ENCODE peak calls at places on chromosomes 6 and 20, in eight cellular contexts. W is glutamatergic neuron; E is WTC11; J is activated naive CD4-positive, alpha-beta T cell treated with anti-CD3 and anti-CD28 coated beads, Interleukin-2, amount 50 U/mL, for 72 hours; A is putamen; O is endothelial cell; L is HFF-Myc; B is DMS53. N is an unnamed sample.

GRCh38 chr20:34037121-34037520 is 43.4 kb downstream of the RALY start:
- DNase-seq in W (no peak), E (no peak), J (peak), A (no peak), O (no peak), L (no peak), B (no peak), N (no peak)

GRCh38 chr20:50628326-50628725 is 63.0 kb downstream of the RIPOR3 start:
- DNase-seq in W (peak), E (no peak), J (no peak), A (no peak), O (no peak), L (no peak), B (peak), N (no peak)

GRCh38 chr6:12355354-12355753 is 65.2 kb downstream of the EDN1 start:
- DNase-seq in W (no peak), E (no peak), J (no peak), A (no peak), O (no peak), L (no peak), B (no peak), N (no peak)

GRCh38 chr6:144143878-144144277 is 6.4 kb upstream of the STX11 start:
- DNase-seq in W (no peak), E (no peak), J (no peak), A (no peak), O (no peak), L (no peak), B (peak), N (no peak)

GRCh38 chr20:10239954-10240353 is 21.3 kb downstream of the SNAP25 start:
- DNase-seq in W (no peak), E (no peak), J (no peak), A (no peak), O (no peak), L (no peak), B (peak), N (no peak)

GRCh38 chr6:140572129-140572528 is 1197.7 kb upstream of the CITED2 start:
- DNase-seq in W (no peak), E (no peak), J (no peak), A (no peak), O (no peak), L (peak), B (no peak), N (no peak)

GRCh38 chr6:119978274-119978889 is 628.8 kb upstream of the MAN1A1 start:
- DNase-seq in W (no peak), E (no peak), J (no peak), A (no peak), O (peak), L (no peak), B (peak), N (no peak)

GRCh38 chr6:160348552-160349441 is 619 bp downstream of the SLC22A3 start:
- DNase-seq in W (peak), E (peak), J (peak), A (no peak), O (peak), L (no peak), B (peak), N (no peak)

GRCh38 chr6:42960243-42961019 is at the start of gene GNMT:
- DNase-seq in W (peak), E (peak), J (peak), A (no peak), O (peak), L (no peak), B (peak), N (peak)

GRCh38 chr6:113930183-113930582 is 40.8 kb downstream of the HDAC2 start:
- DNase-seq in W (no peak), E (no peak), J (no peak), A (no peak), O (no peak), L (no peak), B (no peak), N (no peak)

GRCh38 chr6:85354761-85355618 is 94.9 kb upstream of the NT5E start:
- DNase-seq in W (peak), E (peak), J (peak), A (peak), O (peak), L (peak), B (peak), N (no peak)

GRCh38 chr6:38378801-38379200 is 260.9 kb downstream of the BTBD9 start:
- DNase-seq in W (no peak), E (no peak), J (no peak), A (no peak), O (no peak), L (no peak), B (no peak), N (no peak)

GRCh38 chr20:57330998-57331397 is 1.4 kb downstream of the SPO11 start:
- DNase-seq in W (no peak), E (no peak), J (no peak), A (peak), O (no peak), L (no peak), B (no peak), N (no peak)

GRCh38 chr6:116191881-116192280 is 62.0 kb downstream of the TSPYL4 start:
- DNase-seq in W (no peak), E (no peak), J (no peak), A (no peak), O (no peak), L (no peak), B (no peak), N (no peak)

GRCh38 chr6:132130530-132131298 is 179.5 kb upstream of the CCN2 start:
- DNase-seq in W (no peak), E (no peak), J (no peak), A (peak), O (no peak), L (no peak), B (no peak), N (no peak)

GRCh38 chr6:166999845-167000253 is 652 bp downstream of the CEP43 start:
- DNase-seq in W (no peak), E (no peak), J (no peak), A (no peak), O (no peak), L (no peak), B (no peak), N (no peak)

GRCh38 chr20:31542201-31542842 is 28.1 kb downstream of the HM13 start:
- DNase-seq in W (no peak), E (no peak), J (no peak), A (no peak), O (no peak), L (no peak), B (no peak), N (no peak)

GRCh38 chr20:17902531-17903083 is 66.0 kb downstream of the SNX5 start:
- DNase-seq in W (no peak), E (no peak), J (no peak), A (no peak), O (no peak), L (no peak), B (no peak), N (no peak)

GRCh38 chr6:48817714-48818113 is 645.3 kb downstream of the MMUT start:
- DNase-seq in W (no peak), E (no peak), J (no peak), A (no peak), O (no peak), L (no peak), B (no peak), N (no peak)

GRCh38 chr6:161152527-161152862 is 121.4 kb downstream of the AGPAT4 start:
- DNase-seq in W (no peak), E (no peak), J (no peak), A (no peak), O (no peak), L (no peak), B (no peak), N (no peak)

GRCh38 chr6:14060971-14061370 is 56.6 kb upstream of the CD83 start:
- DNase-seq in W (no peak), E (no peak), J (no peak), A (no peak), O (no peak), L (no peak), B (no peak), N (no peak)

N was measured in activated gamma-delta T cell.